ENCODE peak calls at places on chromosomes 5 and 9, in seven cellular contexts. I is endothelial cell of umbilical vein; P is colonic mucosa; M is effector CD4-positive, alpha-beta T cell; W is C1 segment of cervical spinal cord; C is NCI-H2081; O is nucleus accumbens. L is an unnamed sample.
A peak's percentile ranks its signal among the peaks of the same experiment; 100 is the strongest.

GRCh38 chr5:32531885-32532520 is 53.4 kb upstream of the SUB1 start:
- DNase-seq in I (no peak), P (no peak), M (peak; percentile 39), W (no peak), C (peak; percentile 71), O (no peak), L (no peak)

GRCh38 chr9:78386746-78387145 is 89.8 kb downstream of the PSAT1 start:
- DNase-seq in I (no peak), P (no peak), M (no peak), W (no peak), C (no peak), O (no peak), L (no peak)

GRCh38 chr5:116575635-116576042 is 1.0 kb upstream of the SEMA6A start:
- DNase-seq in I (peak; percentile 48), P (peak; percentile 49), M (no peak), W (peak; percentile 32), C (no peak), O (peak; percentile 56), L (peak; percentile 19)

GRCh38 chr9:112841261-112841660 is 49.4 kb downstream of the SLC46A2 start:
- DNase-seq in I (no peak), P (no peak), M (no peak), W (no peak), C (no peak), O (no peak), L (no peak)

GRCh38 chr5:151670953-151671636 is 15.6 kb downstream of the SPARC start:
- DNase-seq in I (peak; percentile 85), P (no peak), M (no peak), W (no peak), C (no peak), O (no peak), L (no peak)

GRCh38 chr9:17900604-17901003 is 321.7 kb downstream of the SH3GL2 start:
- DNase-seq in I (no peak), P (no peak), M (no peak), W (no peak), C (no peak), O (no peak), L (peak; percentile 55)

GRCh38 chr9:88716636-88717035 is 181.7 kb downstream of the NXNL2 start:
- DNase-seq in I (no peak), P (no peak), M (no peak), W (no peak), C (no peak), O (no peak), L (no peak)

GRCh38 chr5:41414598-41414997 is 95.8 kb downstream of the PLCXD3 start:
- DNase-seq in I (peak; percentile 24), P (no peak), M (no peak), W (no peak), C (no peak), O (no peak), L (no peak)

GRCh38 chr9:8036914-8037524 is 237.4 kb upstream of the DMAC1 start:
- DNase-seq in I (no peak), P (no peak), M (no peak), W (no peak), C (no peak), O (no peak), L (no peak)

GRCh38 chr9:110655723-110656641 is 12.6 kb upstream of the MUSK start:
- DNase-seq in I (no peak), P (no peak), M (no peak), W (no peak), C (no peak), O (no peak), L (no peak)

GRCh38 chr5:65199988-65200668 is 281.6 kb downstream of the ADAMTS6 start:
- DNase-seq in I (peak; percentile 62), P (no peak), M (no peak), W (no peak), C (no peak), O (no peak), L (no peak)

GRCh38 chr9:133278161-133279131 is 3.4 kb upstream of the ABO start:
- DNase-seq in I (no peak), P (no peak), M (no peak), W (no peak), C (no peak), O (no peak), L (no peak)

GRCh38 chr9:116490321-116490720 is 196.8 kb upstream of the TRIM32 start:
- DNase-seq in I (no peak), P (no peak), M (no peak), W (no peak), C (no peak), O (no peak), L (no peak)

GRCh38 chr9:135167356-135167755 is 79.9 kb downstream of the OLFM1 start:
- DNase-seq in I (no peak), P (no peak), M (no peak), W (no peak), C (no peak), O (no peak), L (no peak)

GRCh38 chr9:38180631-38181030 is 111.6 kb upstream of the SHB start:
- DNase-seq in I (no peak), P (no peak), M (no peak), W (no peak), C (no peak), O (no peak), L (no peak)

GRCh38 chr9:125396799-125397198 is 135.2 kb downstream of the GAPVD1 start:
- DNase-seq in I (no peak), P (no peak), M (no peak), W (no peak), C (no peak), O (no peak), L (no peak)

GRCh38 chr9:120764476-120764875 is 28.7 kb downstream of the FBXW2 start:
- DNase-seq in I (no peak), P (no peak), M (no peak), W (no peak), C (no peak), O (no peak), L (no peak)

GRCh38 chr5:168793844-168794837 is 215.0 kb upstream of the PANK3 start:
- DNase-seq in I (peak; percentile 4), P (no peak), M (no peak), W (no peak), C (no peak), O (peak; percentile 20), L (no peak)

GRCh38 chr5:98585661-98586310 is 187.7 kb upstream of the RGMB start:
- DNase-seq in I (no peak), P (no peak), M (no peak), W (no peak), C (no peak), O (no peak), L (no peak)

GRCh38 chr5:127536687-127537086 is 19.2 kb downstream of the PRRC1 start:
- DNase-seq in I (peak; percentile 10), P (no peak), M (no peak), W (no peak), C (no peak), O (no peak), L (no peak)

GRCh38 chr5:135033866-135034185 is 202 bp downstream of the PITX1 start:
- DNase-seq in I (no peak), P (no peak), M (no peak), W (no peak), C (peak; percentile 59), O (no peak), L (no peak)

GRCh38 chr9:124869986-124870560 is 8.1 kb downstream of the ARPC5L start:
- DNase-seq in I (peak; percentile 81), P (peak; percentile 70), M (peak; percentile 66), W (no peak), C (peak; percentile 28), O (no peak), L (no peak)

GRCh38 chr5:2017540-2018389 is 135.0 kb upstream of the IRX4 start:
- DNase-seq in I (peak; percentile 14), P (no peak), M (no peak), W (no peak), C (peak; percentile 12), O (no peak), L (no peak)

GRCh38 chr9:84402517-84402916 is 62.0 kb upstream of the SLC28A3 start:
- DNase-seq in I (no peak), P (no peak), M (no peak), W (no peak), C (no peak), O (no peak), L (no peak)

GRCh38 chr9:133762488-133763271 is 24.5 kb upstream of the SARDH start:
- DNase-seq in I (no peak), P (no peak), M (no peak), W (no peak), C (no peak), O (no peak), L (peak; percentile 14)

GRCh38 chr9:117763314-117763713 is 59.1 kb downstream of the TLR4 start:
- DNase-seq in I (peak; percentile 60), P (no peak), M (no peak), W (no peak), C (no peak), O (peak; percentile 11), L (no peak)

GRCh38 chr5:115336201-115336720 is 39.8 kb upstream of the CCDC112 start:
- DNase-seq in I (no peak), P (no peak), M (no peak), W (no peak), C (no peak), O (no peak), L (no peak)

GRCh38 chr9:77864096-77864889 is 167.3 kb downstream of the GNAQ start:
- DNase-seq in I (no peak), P (no peak), M (no peak), W (no peak), C (no peak), O (no peak), L (no peak)

GRCh38 chr5:110289213-110289810 is 437.2 kb downstream of the TMEM232 start:
- DNase-seq in I (no peak), P (no peak), M (no peak), W (no peak), C (no peak), O (no peak), L (no peak)

GRCh38 chr9:132142883-132143282 is 19.0 kb upstream of the NTNG2 start:
- DNase-seq in I (no peak), P (no peak), M (no peak), W (no peak), C (no peak), O (no peak), L (no peak)

GRCh38 chr5:36398137-36398536 is 96.4 kb upstream of the RANBP3L start:
- DNase-seq in I (no peak), P (no peak), M (no peak), W (no peak), C (no peak), O (no peak), L (peak; percentile 37)

GRCh38 chr5:59042683-59043082 is 459.8 kb downstream of the RAB3C start:
- DNase-seq in I (no peak), P (no peak), M (no peak), W (no peak), C (no peak), O (no peak), L (no peak)

GRCh38 chr5:141717043-141717442 is 35.0 kb upstream of the ARAP3 start:
- DNase-seq in I (no peak), P (no peak), M (no peak), W (no peak), C (no peak), O (no peak), L (no peak)

GRCh38 chr5:137833463-137833862 is 34.2 kb upstream of the MYOT start:
- DNase-seq in I (no peak), P (no peak), M (no peak), W (no peak), C (no peak), O (no peak), L (peak; percentile 27)

GRCh38 chr5:90881626-90882150 is 323.1 kb downstream of the ADGRV1 start:
- DNase-seq in I (no peak), P (no peak), M (no peak), W (no peak), C (no peak), O (no peak), L (no peak)

GRCh38 chr9:37412431-37413151 is 9.9 kb upstream of the GRHPR start:
- DNase-seq in I (no peak), P (no peak), M (no peak), W (no peak), C (no peak), O (no peak), L (peak; percentile 66)

GRCh38 chr5:105350406-105351140 is 1788.0 kb upstream of the NUDT12 start:
- DNase-seq in I (no peak), P (no peak), M (no peak), W (no peak), C (no peak), O (no peak), L (no peak)

GRCh38 chr5:59054963-59055528 is 472.2 kb downstream of the RAB3C start:
- DNase-seq in I (no peak), P (no peak), M (no peak), W (no peak), C (no peak), O (no peak), L (no peak)

L was measured in D341Med.